ENCODE peak calls at places on chromosomes 3 and 15, in seven cellular contexts. One of them, this sample, is unnamed.

GRCh38 chr3:53100818-53101466 is 29.3 kb downstream of the RFT1 start:
- DNase-seq in OCI-LY7: no peak
- DNase-seq in neural crest cell: no peak
- DNase-seq in heart right ventricle: no peak
- DNase-seq in AG09319: no peak
- DNase-seq in AG04450: no peak
- DNase-seq in PC-9: no peak
- DNase-seq in this sample: no peak

GRCh38 chr15:73331991-73332925 is 36.5 kb downstream of the HCN4 start:
- DNase-seq in OCI-LY7: no peak
- DNase-seq in neural crest cell: no peak
- DNase-seq in heart right ventricle: no peak
- DNase-seq in AG09319: no peak
- DNase-seq in AG04450: no peak
- DNase-seq in PC-9: no peak
- DNase-seq in this sample: no peak

GRCh38 chr3:106176734-106177133 is 307.9 kb upstream of the CBLB start:
- DNase-seq in OCI-LY7: no peak
- DNase-seq in neural crest cell: no peak
- DNase-seq in heart right ventricle: no peak
- DNase-seq in AG09319: no peak
- DNase-seq in AG04450: no peak
- DNase-seq in PC-9: no peak
- DNase-seq in this sample: peak; percentile 33

GRCh38 chr15:60480149-60480548 is 1.2 kb upstream of the ICE2 start:
- DNase-seq in OCI-LY7: no peak
- DNase-seq in neural crest cell: no peak
- DNase-seq in heart right ventricle: no peak
- DNase-seq in AG09319: no peak
- DNase-seq in AG04450: no peak
- DNase-seq in PC-9: no peak
- DNase-seq in this sample: peak; percentile 25

GRCh38 chr15:98899266-98900021 is 108.1 kb downstream of the PGPEP1L start:
- DNase-seq in OCI-LY7: no peak
- DNase-seq in neural crest cell: no peak
- DNase-seq in heart right ventricle: no peak
- DNase-seq in AG09319: no peak
- DNase-seq in AG04450: no peak
- DNase-seq in PC-9: no peak
- DNase-seq in this sample: no peak

GRCh38 chr3:10370429-10370828 is 49.5 kb upstream of the SEC13 start:
- DNase-seq in OCI-LY7: no peak
- DNase-seq in neural crest cell: no peak
- DNase-seq in heart right ventricle: no peak
- DNase-seq in AG09319: peak; percentile 16
- DNase-seq in AG04450: peak; percentile 79
- DNase-seq in PC-9: no peak
- DNase-seq in this sample: no peak

GRCh38 chr3:10206166-10206511 is 41.4 kb downstream of the IRAK2 start:
- DNase-seq in OCI-LY7: no peak
- DNase-seq in neural crest cell: no peak
- DNase-seq in heart right ventricle: no peak
- DNase-seq in AG09319: no peak
- DNase-seq in AG04450: no peak
- DNase-seq in PC-9: no peak
- DNase-seq in this sample: no peak

GRCh38 chr15:95291878-95292472 is 1038.5 kb upstream of the NR2F2 start:
- DNase-seq in OCI-LY7: peak; percentile 54
- DNase-seq in neural crest cell: no peak
- DNase-seq in heart right ventricle: no peak
- DNase-seq in AG09319: no peak
- DNase-seq in AG04450: no peak
- DNase-seq in PC-9: no peak
- DNase-seq in this sample: peak; percentile 32

GRCh38 chr15:82086243-82086995 is 40.6 kb upstream of the MEX3B start:
- DNase-seq in OCI-LY7: no peak
- DNase-seq in neural crest cell: no peak
- DNase-seq in heart right ventricle: no peak
- DNase-seq in AG09319: no peak
- DNase-seq in AG04450: no peak
- DNase-seq in PC-9: no peak
- DNase-seq in this sample: no peak

DNA sequence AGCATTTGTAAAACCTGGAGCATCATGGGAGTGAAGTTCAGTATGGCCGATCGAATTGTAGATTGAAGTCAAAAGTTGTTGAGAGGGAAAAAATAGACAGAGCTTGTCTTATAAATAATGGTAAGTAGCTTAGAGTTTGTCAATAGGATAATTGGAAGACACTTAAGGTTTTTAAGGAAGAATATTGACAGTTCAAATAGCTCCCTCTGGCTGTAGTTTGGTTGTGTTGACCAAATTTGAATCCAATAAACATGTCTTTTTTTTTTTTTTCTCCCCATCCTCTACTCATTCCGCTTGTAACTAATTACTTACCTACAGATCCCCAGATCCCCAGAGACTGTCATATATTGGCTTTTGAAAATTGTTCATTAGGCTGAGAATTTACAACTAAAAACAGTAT is 677.0 kb downstream of the AGBL1 start:
- DNase-seq in OCI-LY7: no peak
- DNase-seq in neural crest cell: no peak
- DNase-seq in heart right ventricle: no peak
- DNase-seq in AG09319: no peak
- DNase-seq in AG04450: no peak
- DNase-seq in PC-9: no peak
- DNase-seq in this sample: no peak
- TF ChIP-seq CTCF in OCI-LY7: peak; percentile 33
- TF ChIP-seq CTCF in neural crest cell: peak; percentile 27
- TF ChIP-seq CTCF in heart right ventricle: no peak
- TF ChIP-seq CTCF in AG09319: no peak
- TF ChIP-seq CTCF in AG04450: no peak
- TF ChIP-seq CTCF in PC-9: peak; percentile 26
- TF ChIP-seq CTCF in this sample: no peak

DNA sequence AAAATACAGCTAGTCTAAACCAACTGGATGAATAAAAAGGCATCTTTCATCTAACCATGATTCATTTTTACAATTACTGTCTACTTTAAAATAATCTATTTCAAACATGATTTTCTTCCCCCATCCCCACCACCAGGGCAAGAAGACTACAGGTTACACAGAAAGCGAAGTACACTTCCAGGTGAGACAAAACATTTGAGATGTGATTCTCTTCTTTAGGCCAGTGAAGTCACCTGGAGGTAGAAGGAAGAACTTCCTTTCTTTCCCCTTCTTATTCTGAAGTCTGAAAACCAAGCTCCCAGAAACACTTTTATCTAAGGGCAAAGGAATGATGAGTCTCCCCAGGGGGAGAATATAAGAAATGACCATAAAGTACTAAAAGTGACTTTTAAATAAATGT is 36.7 kb downstream of the SHQ1 start:
- DNase-seq in OCI-LY7: peak; percentile 10
- DNase-seq in neural crest cell: no peak
- DNase-seq in heart right ventricle: no peak
- DNase-seq in AG09319: no peak
- DNase-seq in AG04450: no peak
- DNase-seq in PC-9: no peak
- DNase-seq in this sample: no peak
- TF ChIP-seq CTCF in OCI-LY7: peak; percentile 16
- TF ChIP-seq CTCF in neural crest cell: peak; percentile 47
- TF ChIP-seq CTCF in heart right ventricle: no peak
- TF ChIP-seq CTCF in AG09319: no peak
- TF ChIP-seq CTCF in AG04450: no peak
- TF ChIP-seq CTCF in PC-9: peak; percentile 14
- TF ChIP-seq CTCF in this sample: no peak

GRCh38 chr3:141255864-141256263 is 24.2 kb downstream of the PXYLP1 start:
- DNase-seq in OCI-LY7: no peak
- DNase-seq in neural crest cell: no peak
- DNase-seq in heart right ventricle: no peak
- DNase-seq in AG09319: no peak
- DNase-seq in AG04450: no peak
- DNase-seq in PC-9: no peak
- DNase-seq in this sample: no peak
- TF ChIP-seq CTCF in OCI-LY7: peak; percentile 51
- TF ChIP-seq CTCF in neural crest cell: peak; percentile 37
- TF ChIP-seq CTCF in heart right ventricle: peak; percentile 21
- TF ChIP-seq CTCF in AG09319: no peak
- TF ChIP-seq CTCF in AG04450: peak; percentile 16
- TF ChIP-seq CTCF in PC-9: no peak
- TF ChIP-seq CTCF in this sample: peak; percentile 14

DNA sequence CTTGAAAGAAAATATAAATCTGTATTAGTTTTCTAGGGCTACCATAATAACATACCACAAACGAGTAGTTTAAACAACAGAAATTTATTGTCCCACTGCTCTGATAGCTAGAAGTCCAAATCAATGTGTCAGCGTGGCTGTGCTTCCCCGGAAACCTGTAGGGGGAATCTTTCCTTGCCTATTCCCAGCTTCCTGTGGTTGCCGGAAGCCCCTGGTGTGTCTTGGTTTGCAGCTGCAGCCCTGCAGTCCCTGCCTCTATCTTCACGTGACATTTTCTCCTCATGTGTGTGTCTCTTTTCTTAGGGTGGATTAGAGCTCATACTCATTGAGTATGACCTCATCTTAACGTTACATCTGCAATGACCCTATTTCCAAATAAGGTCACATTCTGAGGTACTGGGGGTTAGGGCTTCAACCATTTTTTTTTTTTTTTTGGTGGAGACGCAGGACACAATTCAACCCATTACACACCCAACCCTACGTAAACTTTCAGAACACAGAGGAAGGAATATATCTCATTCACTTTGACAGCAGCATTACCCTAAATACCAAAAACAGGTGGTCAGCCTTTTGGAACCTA is 88.8 kb downstream of the RYK start:
- DNase-seq in OCI-LY7: no peak
- DNase-seq in neural crest cell: no peak
- DNase-seq in heart right ventricle: no peak
- DNase-seq in AG09319: no peak
- DNase-seq in AG04450: no peak
- DNase-seq in PC-9: no peak
- DNase-seq in this sample: no peak
- TF ChIP-seq CTCF in OCI-LY7: no peak
- TF ChIP-seq CTCF in neural crest cell: peak; percentile 26
- TF ChIP-seq CTCF in heart right ventricle: no peak
- TF ChIP-seq CTCF in AG09319: no peak
- TF ChIP-seq CTCF in AG04450: no peak
- TF ChIP-seq CTCF in PC-9: no peak
- TF ChIP-seq CTCF in this sample: no peak

GRCh38 chr3:179272385-179272784 is 21.5 kb upstream of the KCNMB3 start:
- DNase-seq in OCI-LY7: no peak
- DNase-seq in neural crest cell: no peak
- DNase-seq in heart right ventricle: no peak
- DNase-seq in AG09319: no peak
- DNase-seq in AG04450: no peak
- DNase-seq in PC-9: no peak
- DNase-seq in this sample: no peak
- TF ChIP-seq CTCF in OCI-LY7: peak; percentile 39
- TF ChIP-seq CTCF in neural crest cell: no peak
- TF ChIP-seq CTCF in heart right ventricle: peak; percentile 24
- TF ChIP-seq CTCF in AG09319: peak; percentile 36
- TF ChIP-seq CTCF in AG04450: peak; percentile 31
- TF ChIP-seq CTCF in PC-9: peak; percentile 47
- TF ChIP-seq CTCF in this sample: no peak

DNA sequence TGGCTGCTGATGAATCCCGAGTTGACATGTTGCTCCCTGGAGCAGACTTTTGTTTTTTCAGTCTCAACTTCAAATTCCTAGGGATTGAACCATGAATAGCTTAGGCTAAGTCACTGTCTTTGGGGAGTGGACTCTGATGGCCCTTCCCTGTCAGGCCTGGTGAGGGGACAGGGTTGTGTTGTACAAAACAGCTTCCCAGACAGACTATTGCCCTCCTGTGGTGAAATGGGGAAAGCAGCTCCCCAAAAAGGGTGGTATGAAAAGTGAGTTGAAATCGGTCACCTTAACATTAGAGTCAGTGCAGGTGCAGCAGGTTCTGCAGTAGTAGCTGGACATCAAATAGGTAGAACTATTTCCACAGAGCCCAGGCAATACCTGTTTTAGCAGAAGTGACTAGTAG is 775.6 kb downstream of the ROBO2 start:
- DNase-seq in OCI-LY7: no peak
- DNase-seq in neural crest cell: no peak
- DNase-seq in heart right ventricle: no peak
- DNase-seq in AG09319: no peak
- DNase-seq in AG04450: no peak
- DNase-seq in PC-9: no peak
- DNase-seq in this sample: no peak
- TF ChIP-seq CTCF in OCI-LY7: peak; percentile 27
- TF ChIP-seq CTCF in neural crest cell: peak; percentile 41
- TF ChIP-seq CTCF in heart right ventricle: no peak
- TF ChIP-seq CTCF in AG09319: peak; percentile 22
- TF ChIP-seq CTCF in AG04450: peak; percentile 33
- TF ChIP-seq CTCF in PC-9: no peak
- TF ChIP-seq CTCF in this sample: no peak

GRCh38 chr3:190443257-190443656 is 6.4 kb downstream of the TMEM207 start:
- DNase-seq in OCI-LY7: no peak
- DNase-seq in neural crest cell: no peak
- DNase-seq in heart right ventricle: no peak
- DNase-seq in AG09319: no peak
- DNase-seq in AG04450: no peak
- DNase-seq in PC-9: no peak
- DNase-seq in this sample: no peak
- TF ChIP-seq CTCF in OCI-LY7: peak; percentile 19
- TF ChIP-seq CTCF in neural crest cell: peak; percentile 50
- TF ChIP-seq CTCF in heart right ventricle: no peak
- TF ChIP-seq CTCF in AG09319: peak; percentile 19
- TF ChIP-seq CTCF in AG04450: peak; percentile 54
- TF ChIP-seq CTCF in PC-9: peak; percentile 72
- TF ChIP-seq CTCF in this sample: no peak

DNA sequence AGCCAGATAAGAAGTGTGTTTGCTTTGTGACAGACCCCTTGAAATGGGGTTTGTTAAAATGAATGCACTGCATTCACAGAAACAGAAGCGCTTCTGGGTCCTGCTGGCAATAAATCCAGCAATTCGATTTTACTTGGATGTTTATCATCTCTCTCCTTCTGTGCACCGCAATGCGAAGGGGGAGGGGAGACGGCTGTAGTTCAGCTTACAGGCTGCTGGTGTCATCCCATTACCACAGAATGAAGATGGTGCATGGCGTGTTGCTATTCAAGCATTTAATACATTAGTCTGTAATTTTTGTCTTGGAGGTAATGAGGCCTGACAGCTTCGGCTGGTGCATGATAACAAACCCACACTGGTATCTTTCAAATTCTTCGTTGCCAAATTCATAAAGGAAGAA is 418.1 kb downstream of the OTOL1 start:
- DNase-seq in OCI-LY7: no peak
- DNase-seq in neural crest cell: peak; percentile 35
- DNase-seq in heart right ventricle: peak; percentile 10
- DNase-seq in AG09319: peak; percentile 35
- DNase-seq in AG04450: peak; percentile 30
- DNase-seq in PC-9: no peak
- DNase-seq in this sample: no peak
- TF ChIP-seq CTCF in OCI-LY7: no peak
- TF ChIP-seq CTCF in neural crest cell: peak; percentile 61
- TF ChIP-seq CTCF in heart right ventricle: peak; percentile 44
- TF ChIP-seq CTCF in AG09319: peak; percentile 62
- TF ChIP-seq CTCF in AG04450: peak; percentile 65
- TF ChIP-seq CTCF in PC-9: no peak
- TF ChIP-seq CTCF in this sample: no peak

GRCh38 chr3:178083906-178084823 is 452.1 kb upstream of the KCNMB2 start:
- DNase-seq in OCI-LY7: no peak
- DNase-seq in neural crest cell: no peak
- DNase-seq in heart right ventricle: no peak
- DNase-seq in AG09319: no peak
- DNase-seq in AG04450: no peak
- DNase-seq in PC-9: no peak
- DNase-seq in this sample: no peak
- TF ChIP-seq CTCF in OCI-LY7: peak; percentile 60
- TF ChIP-seq CTCF in neural crest cell: peak; percentile 66
- TF ChIP-seq CTCF in heart right ventricle: peak; percentile 55
- TF ChIP-seq CTCF in AG09319: peak; percentile 39
- TF ChIP-seq CTCF in AG04450: peak; percentile 50
- TF ChIP-seq CTCF in PC-9: peak; percentile 62
- TF ChIP-seq CTCF in this sample: no peak